ENCODE peak calls at places on chromosome 11, in seven cellular contexts. Z is thoracic aorta, E is GM12864, P is fibroblast of lung, I is Caco-2, N is endothelial cell, A is tibial artery. S is an unnamed sample.

GRCh38 chr11:20022363-20023081 is 137.8 kb downstream of the DBX1 start:
- DNase-seq in Z (no peak), E (no peak), P (peak; percentile 77), I (peak; percentile 57), N (peak; percentile 36), A (no peak), S (no peak)

GRCh38 chr11:108895579-108896480 is 231.0 kb downstream of the DDX10 start:
- DNase-seq in Z (no peak), E (peak; percentile 18), P (peak; percentile 69), I (no peak), N (no peak), A (no peak), S (no peak)

GRCh38 chr11:111189466-111189865 is 56.1 kb upstream of the POU2AF2 start:
- DNase-seq in Z (no peak), E (no peak), P (no peak), I (no peak), N (no peak), A (no peak), S (no peak)

GRCh38 chr11:112761911-112762685 is 199.1 kb upstream of the NCAM1 start:
- DNase-seq in Z (no peak), E (no peak), P (no peak), I (no peak), N (no peak), A (no peak), S (no peak)

GRCh38 chr11:97943493-97943892 is 1077.3 kb upstream of the CNTN5 start:
- DNase-seq in Z (no peak), E (no peak), P (no peak), I (no peak), N (no peak), A (no peak), S (no peak)

GRCh38 chr11:1377231-1377780 is 12.4 kb upstream of the BRSK2 start:
- DNase-seq in Z (no peak), E (no peak), P (no peak), I (no peak), N (no peak), A (peak; percentile 41), S (no peak)

GRCh38 chr11:16789560-16790483 is 51.4 kb downstream of the C11orf58 start:
- DNase-seq in Z (no peak), E (no peak), P (no peak), I (no peak), N (no peak), A (no peak), S (no peak)

GRCh38 chr11:116686891-116687290 is 85.9 kb downstream of the BUD13 start:
- DNase-seq in Z (no peak), E (no peak), P (no peak), I (no peak), N (no peak), A (no peak), S (no peak)

GRCh38 chr11:78420796-78421209 is 3.2 kb upstream of the GAB2 start:
- DNase-seq in Z (peak; percentile 73), E (no peak), P (peak; percentile 88), I (no peak), N (no peak), A (peak; percentile 84), S (no peak)

GRCh38 chr11:1057806-1058205 is 16.9 kb upstream of the MUC2 start:
- DNase-seq in Z (no peak), E (no peak), P (no peak), I (no peak), N (no peak), A (peak; percentile 56), S (no peak)

GRCh38 chr11:93694586-93694985 is 33.1 kb downstream of the CEP295 start:
- DNase-seq in Z (no peak), E (no peak), P (no peak), I (no peak), N (no peak), A (no peak), S (no peak)

DNA sequence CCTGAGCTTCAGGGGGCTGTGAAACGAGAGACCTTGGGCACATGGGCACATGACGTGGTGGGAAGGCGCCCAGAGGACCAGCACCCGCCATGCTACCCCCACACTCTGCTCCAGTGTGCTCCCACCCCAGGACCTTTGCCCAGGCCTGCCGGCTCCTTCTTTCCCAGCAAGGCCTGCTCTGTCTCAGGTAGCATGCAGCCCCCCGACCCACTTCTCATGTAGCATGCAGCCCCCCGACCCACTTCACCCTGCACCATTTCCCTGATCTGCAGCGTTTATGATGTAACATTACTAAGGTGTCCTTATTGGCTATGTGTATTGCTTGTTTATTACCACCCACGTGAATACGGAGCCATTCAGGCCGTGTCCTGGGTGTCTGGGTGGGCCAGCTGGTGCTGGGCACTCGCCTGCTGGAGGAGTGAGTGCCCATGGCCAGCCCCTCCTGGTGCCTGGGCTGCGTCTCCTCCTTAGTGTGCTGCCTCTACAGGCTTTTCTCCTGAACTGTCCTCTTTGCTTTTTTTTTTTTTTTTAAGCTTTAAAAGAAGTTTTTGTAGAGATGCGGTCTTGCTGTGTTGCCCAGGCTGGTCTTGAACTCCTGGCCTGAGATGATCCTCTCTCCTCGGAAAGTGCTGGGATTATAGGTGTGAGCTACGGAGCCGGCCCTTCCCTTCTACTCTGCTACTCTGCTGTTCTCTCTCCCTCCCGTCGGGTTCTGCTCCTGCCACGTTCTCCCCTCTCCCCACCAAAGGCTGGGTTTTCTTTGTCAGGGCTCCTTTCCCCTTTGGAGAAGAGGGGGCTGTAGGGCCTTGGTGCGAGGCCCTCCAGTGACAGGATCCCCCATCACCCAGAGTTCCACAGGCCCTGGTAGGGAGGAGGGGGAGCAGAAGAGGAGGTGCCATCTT is 29.4 kb downstream of the LRP5 start:
- DNase-seq in Z (no peak), E (no peak), P (no peak), I (no peak), N (no peak), A (no peak), S (no peak)
- TF ChIP-seq CTCF in Z (peak; percentile 27), E (peak; percentile 3), P (no peak), I (no peak), N (no peak), A (peak; percentile 35), S (no peak)

GRCh38 chr11:119520966-119521365 is 98.0 kb upstream of the THY1 start:
- DNase-seq in Z (no peak), E (no peak), P (no peak), I (no peak), N (no peak), A (no peak), S (no peak)
- TF ChIP-seq CTCF in Z (no peak), E (no peak), P (no peak), I (no peak), N (no peak), A (no peak), S (no peak)

DNA sequence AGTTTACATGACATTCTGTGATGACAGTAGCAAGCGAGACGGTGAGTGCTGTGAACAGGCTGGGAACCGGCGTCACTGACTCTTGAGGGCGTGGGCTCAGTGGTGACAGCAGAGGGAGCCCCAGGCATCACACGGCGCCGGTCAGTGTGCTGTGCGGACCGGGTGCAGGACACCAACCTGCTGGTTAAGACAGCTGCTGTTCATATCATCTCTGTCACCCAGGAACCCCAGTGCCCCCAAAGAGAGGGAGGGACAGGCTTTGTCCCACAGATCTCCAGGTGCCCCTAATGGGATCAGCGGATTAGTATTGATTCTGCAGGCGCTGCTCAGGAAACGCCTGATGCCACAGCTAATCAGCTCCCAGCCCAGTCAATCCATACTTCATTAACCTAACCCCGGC is 18.4 kb downstream of the B3GAT1 start:
- DNase-seq in Z (no peak), E (no peak), P (no peak), I (peak; percentile 67), N (peak; percentile 31), A (no peak), S (no peak)
- TF ChIP-seq CTCF in Z (no peak), E (peak; percentile 11), P (no peak), I (peak; percentile 61), N (no peak), A (no peak), S (no peak)

DNA sequence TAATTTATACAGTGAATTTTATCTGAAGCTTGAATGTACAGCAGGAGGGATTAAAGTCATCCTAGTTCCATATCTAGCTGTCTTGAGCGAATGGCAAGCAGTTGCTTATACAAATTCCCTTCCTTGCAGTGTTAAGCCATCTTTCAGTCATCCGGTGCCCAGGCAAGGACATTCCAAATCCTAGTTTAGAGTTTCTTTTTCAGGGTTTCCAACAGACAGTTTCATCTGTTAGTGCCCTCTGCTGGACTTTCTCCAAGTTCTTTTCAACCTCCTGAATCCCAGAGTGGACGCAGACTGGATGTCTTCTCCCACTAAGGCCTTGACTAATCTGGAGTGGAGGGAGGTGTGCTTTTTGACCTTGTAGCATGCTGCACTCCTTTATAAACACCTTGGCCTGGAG is 45.4 kb downstream of the GRAMD1B start:
- DNase-seq in Z (no peak), E (no peak), P (peak; percentile 22), I (peak; percentile 24), N (peak; percentile 18), A (no peak), S (no peak)
- TF ChIP-seq CTCF in Z (no peak), E (peak; percentile 22), P (peak; percentile 9), I (peak; percentile 45), N (no peak), A (no peak), S (peak; percentile 18)

DNA sequence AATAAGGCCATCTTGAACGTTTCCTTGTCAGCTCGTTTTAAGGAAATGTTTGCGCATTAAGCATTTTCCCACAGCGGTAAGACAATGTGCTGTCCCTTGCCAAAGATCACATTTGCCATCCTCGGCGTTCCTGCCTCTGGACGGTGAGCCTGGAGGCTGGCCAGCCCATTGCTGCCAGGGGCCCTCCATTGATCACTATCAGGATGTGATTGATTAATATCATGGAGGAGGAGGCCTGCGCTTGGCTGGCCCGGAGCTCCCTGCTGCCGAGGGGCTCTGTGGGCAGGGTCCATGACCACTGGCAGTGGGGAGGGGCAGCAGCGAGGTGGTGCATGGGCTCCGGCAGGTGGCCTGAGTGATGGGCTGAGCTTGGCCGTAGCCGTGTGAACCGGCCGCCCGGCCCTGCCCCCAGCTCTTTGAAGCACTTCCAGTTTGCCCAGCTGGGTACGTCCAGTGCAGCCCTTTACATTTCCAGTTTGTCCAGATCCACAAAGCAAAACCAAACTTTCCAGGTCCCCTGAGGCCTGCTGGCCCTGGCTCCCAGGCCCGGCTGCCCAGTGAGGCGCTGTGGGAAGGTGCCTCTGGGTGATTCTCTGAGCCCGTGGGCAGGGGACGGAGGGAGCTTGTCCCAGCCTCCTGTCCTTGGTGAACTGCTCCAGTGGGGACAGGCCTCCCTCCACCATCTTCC is 49.5 kb upstream of the SMIM38 start:
- DNase-seq in Z (no peak), E (no peak), P (no peak), I (peak; percentile 56), N (no peak), A (no peak), S (no peak)
- TF ChIP-seq CTCF in Z (no peak), E (no peak), P (no peak), I (no peak), N (no peak), A (no peak), S (no peak)

DNA sequence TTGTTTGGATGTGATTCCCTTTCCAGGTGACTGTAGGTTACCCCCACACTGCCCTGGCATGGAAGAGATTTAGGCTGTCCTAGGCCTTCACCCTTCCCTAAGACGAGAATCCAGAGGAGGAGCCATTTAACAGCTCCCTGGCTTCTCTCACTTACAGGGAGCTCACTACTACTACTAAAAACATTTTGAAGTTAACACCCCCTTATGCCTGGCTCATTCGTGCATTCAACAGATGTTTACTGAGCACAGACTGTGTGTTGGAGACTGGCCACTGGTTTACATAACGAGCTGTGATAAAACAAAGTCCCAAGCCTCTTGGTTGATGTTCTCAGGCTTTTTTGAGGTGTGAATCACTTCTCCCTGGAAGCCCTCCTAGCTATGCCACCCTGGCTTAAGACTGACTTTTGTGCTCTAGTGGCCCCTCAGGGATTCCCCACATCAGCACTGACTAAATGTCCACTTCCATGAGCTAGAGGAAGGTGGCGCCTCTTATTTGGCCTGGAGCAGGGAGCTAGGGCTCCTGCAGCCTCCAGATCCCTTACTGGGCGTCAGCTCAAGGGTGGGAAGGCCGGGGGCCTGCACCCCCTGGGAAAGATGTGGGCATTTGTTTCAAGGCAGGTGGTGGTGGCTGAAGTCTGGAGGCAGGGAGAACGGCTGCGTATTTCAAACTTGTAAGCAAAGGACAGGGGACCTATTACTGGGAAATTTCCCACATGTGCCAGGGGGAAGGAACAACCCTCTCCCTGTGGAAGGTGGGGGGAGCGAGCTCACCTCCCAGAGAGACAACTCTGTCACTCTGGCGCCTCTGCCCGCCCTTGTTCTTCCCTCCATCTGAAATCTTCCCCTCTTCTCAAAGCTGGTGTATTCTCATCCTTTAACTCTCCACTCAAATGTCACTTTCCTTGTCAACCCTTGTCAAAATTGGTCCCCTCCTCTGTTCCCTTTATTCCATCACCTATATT is 19.4 kb upstream of the MALAT1 start:
- DNase-seq in Z (peak; percentile 72), E (no peak), P (peak; percentile 89), I (peak; percentile 68), N (no peak), A (peak; percentile 90), S (peak; percentile 78)
- TF ChIP-seq CTCF in Z (peak; percentile 34), E (no peak), P (peak; percentile 41), I (peak; percentile 37), N (no peak), A (peak; percentile 46), S (peak; percentile 50)

S was measured in AG09319.